ENCODE peak calls at places on chromosome 16, in eight cellular contexts. W is neural crest cell; I is stimulated activated CD4-positive, alpha-beta T cell treated with anti-CD3 and anti-CD28 coated beads, Interleukin-12 subunit alpha, Interleukin-12 subunit beta, amount 100 ng/mL, for 4 hours; R is B cell; Z is prostate gland; S is anterior cingulate cortex; B is naive B cell; K is NCI-H2081 treated with DMSO at 0.1 percent for 48 hours. C is an unnamed sample.

GRCh38 chr16:85486256-85486915 is 126.7 kb upstream of the GSE1 start:
- DNase-seq in R (no peak), B (no peak), S (peak; percentile 6), I (no peak), K (no peak), Z (no peak), W (no peak), C (no peak)

GRCh38 chr16:1048442-1049112 is 24.0 kb upstream of the SSTR5 start:
- DNase-seq in Z (no peak), K (no peak), R (no peak), I (no peak), W (peak; percentile 68), S (peak; percentile 77), B (no peak), C (peak; percentile 55)

GRCh38 chr16:69821844-69822173 is 59.7 kb downstream of the WWP2 start:
- DNase-seq in S (no peak), W (no peak), Z (no peak), R (no peak), I (no peak), B (no peak), K (no peak), C (no peak)

GRCh38 chr16:3536851-3537250 is 36.0 kb downstream of the CLUAP1 start:
- DNase-seq in S (no peak), W (no peak), B (no peak), K (no peak), R (no peak), I (no peak), Z (no peak), C (no peak)

GRCh38 chr16:75080205-75081029 is 36.2 kb downstream of the LDHD start:
- DNase-seq in K (no peak), S (no peak), B (no peak), Z (no peak), I (no peak), R (no peak), W (no peak), C (peak; percentile 66)

GRCh38 chr16:31181102-31181830 is 1.3 kb downstream of the FUS start:
- DNase-seq in Z (no peak), I (no peak), W (no peak), B (peak; percentile 41), R (peak; percentile 47), S (no peak), K (no peak), C (peak; percentile 58)

GRCh38 chr16:11138769-11139623 is 117.0 kb downstream of the SOCS1 start:
- DNase-seq in B (no peak), K (no peak), Z (no peak), S (no peak), R (no peak), W (no peak), I (no peak), C (peak; percentile 74)

GRCh38 chr16:85148959-85149358 is 36.7 kb upstream of the CIBAR2 start:
- DNase-seq in W (no peak), B (no peak), R (no peak), K (no peak), Z (no peak), I (no peak), S (no peak), C (peak; percentile 44)

GRCh38 chr16:87350031-87350430 is 32.8 kb upstream of the C16orf95 start:
- DNase-seq in S (no peak), R (no peak), B (no peak), W (no peak), Z (no peak), K (no peak), I (no peak), C (no peak)

GRCh38 chr16:57918994-57919393 is 51.9 kb downstream of the CNGB1 start:
- DNase-seq in W (no peak), B (no peak), R (no peak), K (no peak), Z (no peak), S (no peak), I (no peak), C (no peak)

GRCh38 chr16:57159447-57159846 is 26.4 kb downstream of the PSME3IP1 start:
- DNase-seq in W (no peak), Z (no peak), S (no peak), K (no peak), B (no peak), R (no peak), I (no peak), C (no peak)

GRCh38 chr16:49459953-49460735 is 86.5 kb downstream of the C16orf78 start:
- DNase-seq in S (no peak), B (no peak), I (no peak), Z (no peak), K (no peak), R (no peak), W (no peak), C (peak; percentile 1)

GRCh38 chr16:58684001-58684353 is 593 bp downstream of the SLC38A7 start:
- DNase-seq in I (no peak), R (no peak), W (no peak), Z (no peak), B (no peak), K (no peak), S (no peak), C (peak; percentile 41)

GRCh38 chr16:29029168-29029994 is 44.5 kb downstream of the LAT start:
- DNase-seq in K (no peak), R (no peak), W (no peak), I (peak; percentile 86), B (no peak), S (peak; percentile 66), Z (no peak), C (peak; percentile 96)

GRCh38 chr16:72908362-72908838 is 139.5 kb downstream of the ZFHX3 start:
- DNase-seq in R (no peak), K (no peak), I (no peak), S (no peak), B (peak; percentile 41), W (no peak), Z (no peak), C (no peak)